ENCODE peak calls at places on chromosomes 1 and 21, in nine cellular contexts. One of them, this sample, is unnamed.

GRCh38 chr21:14945176-14945575 is 119.6 kb downstream of the NRIP1 start:
- DNase-seq in SJSA1: no peak
- DNase-seq in left cardiac atrium: no peak
- DNase-seq in NCI-H1105: no peak
- DNase-seq in amygdala: no peak
- DNase-seq in stimulated activated CD4-positive, alpha-beta T cell treated with anti-CD3 and anti-CD28 coated beads, Interleukin-4, amount 100 ng/mL, for 4 hours: no peak
- DNase-seq in germinal center: no peak
- DNase-seq in activated naive CD8-positive, alpha-beta T cell treated with anti-CD3 and anti-CD28 coated beads, Interleukin-2, amount 50 U/mL, for 24 hours: no peak
- DNase-seq in skeletal muscle cell: no peak
- DNase-seq in this sample: no peak

GRCh38 chr1:213110349-213111300 is 59.6 kb downstream of the RPS6KC1 start:
- DNase-seq in amygdala: no peak
- DNase-seq in skeletal muscle cell: no peak
- DNase-seq in activated naive CD8-positive, alpha-beta T cell treated with anti-CD3 and anti-CD28 coated beads, Interleukin-2, amount 50 U/mL, for 24 hours: peak
- DNase-seq in stimulated activated CD4-positive, alpha-beta T cell treated with anti-CD3 and anti-CD28 coated beads, Interleukin-4, amount 100 ng/mL, for 4 hours: no peak
- DNase-seq in NCI-H1105: no peak
- DNase-seq in germinal center: no peak
- DNase-seq in left cardiac atrium: no peak
- DNase-seq in SJSA1: no peak
- DNase-seq in this sample: no peak

GRCh38 chr1:210556475-210556874 is 227.8 kb downstream of the HHAT start:
- DNase-seq in activated naive CD8-positive, alpha-beta T cell treated with anti-CD3 and anti-CD28 coated beads, Interleukin-2, amount 50 U/mL, for 24 hours: no peak
- DNase-seq in skeletal muscle cell: no peak
- DNase-seq in germinal center: no peak
- DNase-seq in stimulated activated CD4-positive, alpha-beta T cell treated with anti-CD3 and anti-CD28 coated beads, Interleukin-4, amount 100 ng/mL, for 4 hours: no peak
- DNase-seq in NCI-H1105: no peak
- DNase-seq in SJSA1: no peak
- DNase-seq in left cardiac atrium: no peak
- DNase-seq in amygdala: no peak
- DNase-seq in this sample: no peak

GRCh38 chr1:216462061-216462775 is 39.0 kb upstream of the USH2A start:
- DNase-seq in NCI-H1105: no peak
- DNase-seq in left cardiac atrium: no peak
- DNase-seq in stimulated activated CD4-positive, alpha-beta T cell treated with anti-CD3 and anti-CD28 coated beads, Interleukin-4, amount 100 ng/mL, for 4 hours: no peak
- DNase-seq in germinal center: no peak
- DNase-seq in activated naive CD8-positive, alpha-beta T cell treated with anti-CD3 and anti-CD28 coated beads, Interleukin-2, amount 50 U/mL, for 24 hours: no peak
- DNase-seq in amygdala: no peak
- DNase-seq in skeletal muscle cell: peak
- DNase-seq in SJSA1: no peak
- DNase-seq in this sample: no peak

GRCh38 chr1:180691322-180691721 is 59.5 kb downstream of the XPR1 start:
- DNase-seq in activated naive CD8-positive, alpha-beta T cell treated with anti-CD3 and anti-CD28 coated beads, Interleukin-2, amount 50 U/mL, for 24 hours: no peak
- DNase-seq in left cardiac atrium: no peak
- DNase-seq in NCI-H1105: no peak
- DNase-seq in SJSA1: no peak
- DNase-seq in skeletal muscle cell: no peak
- DNase-seq in stimulated activated CD4-positive, alpha-beta T cell treated with anti-CD3 and anti-CD28 coated beads, Interleukin-4, amount 100 ng/mL, for 4 hours: no peak
- DNase-seq in germinal center: no peak
- DNase-seq in amygdala: no peak
- DNase-seq in this sample: no peak

GRCh38 chr1:44895919-44896734 is 53.1 kb upstream of the PTCH2 start:
- DNase-seq in SJSA1: no peak
- DNase-seq in stimulated activated CD4-positive, alpha-beta T cell treated with anti-CD3 and anti-CD28 coated beads, Interleukin-4, amount 100 ng/mL, for 4 hours: no peak
- DNase-seq in NCI-H1105: no peak
- DNase-seq in germinal center: no peak
- DNase-seq in amygdala: no peak
- DNase-seq in activated naive CD8-positive, alpha-beta T cell treated with anti-CD3 and anti-CD28 coated beads, Interleukin-2, amount 50 U/mL, for 24 hours: no peak
- DNase-seq in skeletal muscle cell: no peak
- DNase-seq in left cardiac atrium: no peak
- DNase-seq in this sample: no peak

GRCh38 chr1:248815407-248816034 is 10.2 kb downstream of the SH3BP5L start:
- DNase-seq in stimulated activated CD4-positive, alpha-beta T cell treated with anti-CD3 and anti-CD28 coated beads, Interleukin-4, amount 100 ng/mL, for 4 hours: no peak
- DNase-seq in germinal center: no peak
- DNase-seq in amygdala: no peak
- DNase-seq in NCI-H1105: no peak
- DNase-seq in SJSA1: peak
- DNase-seq in skeletal muscle cell: no peak
- DNase-seq in left cardiac atrium: no peak
- DNase-seq in activated naive CD8-positive, alpha-beta T cell treated with anti-CD3 and anti-CD28 coated beads, Interleukin-2, amount 50 U/mL, for 24 hours: no peak
- DNase-seq in this sample: no peak

GRCh38 chr21:44966135-44967081 is 26.6 kb downstream of the SLX9 start:
- DNase-seq in NCI-H1105: peak
- DNase-seq in stimulated activated CD4-positive, alpha-beta T cell treated with anti-CD3 and anti-CD28 coated beads, Interleukin-4, amount 100 ng/mL, for 4 hours: no peak
- DNase-seq in activated naive CD8-positive, alpha-beta T cell treated with anti-CD3 and anti-CD28 coated beads, Interleukin-2, amount 50 U/mL, for 24 hours: no peak
- DNase-seq in germinal center: no peak
- DNase-seq in amygdala: no peak
- DNase-seq in SJSA1: no peak
- DNase-seq in skeletal muscle cell: no peak
- DNase-seq in left cardiac atrium: peak
- DNase-seq in this sample: no peak

GRCh38 chr1:94676686-94677085 is 135.1 kb upstream of the F3 start:
- DNase-seq in left cardiac atrium: no peak
- DNase-seq in skeletal muscle cell: no peak
- DNase-seq in amygdala: no peak
- DNase-seq in activated naive CD8-positive, alpha-beta T cell treated with anti-CD3 and anti-CD28 coated beads, Interleukin-2, amount 50 U/mL, for 24 hours: no peak
- DNase-seq in NCI-H1105: no peak
- DNase-seq in stimulated activated CD4-positive, alpha-beta T cell treated with anti-CD3 and anti-CD28 coated beads, Interleukin-4, amount 100 ng/mL, for 4 hours: no peak
- DNase-seq in SJSA1: no peak
- DNase-seq in germinal center: no peak
- DNase-seq in this sample: no peak

GRCh38 chr1:215269955-215270354 is 187.4 kb downstream of the KCNK2 start:
- DNase-seq in stimulated activated CD4-positive, alpha-beta T cell treated with anti-CD3 and anti-CD28 coated beads, Interleukin-4, amount 100 ng/mL, for 4 hours: no peak
- DNase-seq in activated naive CD8-positive, alpha-beta T cell treated with anti-CD3 and anti-CD28 coated beads, Interleukin-2, amount 50 U/mL, for 24 hours: no peak
- DNase-seq in amygdala: no peak
- DNase-seq in SJSA1: no peak
- DNase-seq in skeletal muscle cell: no peak
- DNase-seq in NCI-H1105: no peak
- DNase-seq in left cardiac atrium: no peak
- DNase-seq in germinal center: no peak
- DNase-seq in this sample: no peak

GRCh38 chr1:114033219-114033706 is 54.0 kb downstream of the OLFML3 start:
- DNase-seq in NCI-H1105: no peak
- DNase-seq in stimulated activated CD4-positive, alpha-beta T cell treated with anti-CD3 and anti-CD28 coated beads, Interleukin-4, amount 100 ng/mL, for 4 hours: no peak
- DNase-seq in left cardiac atrium: no peak
- DNase-seq in activated naive CD8-positive, alpha-beta T cell treated with anti-CD3 and anti-CD28 coated beads, Interleukin-2, amount 50 U/mL, for 24 hours: no peak
- DNase-seq in germinal center: peak
- DNase-seq in skeletal muscle cell: no peak
- DNase-seq in amygdala: no peak
- DNase-seq in SJSA1: no peak
- DNase-seq in this sample: peak

GRCh38 chr1:24705260-24706073 is 39.8 kb upstream of the CLIC4 start:
- DNase-seq in SJSA1: peak
- DNase-seq in activated naive CD8-positive, alpha-beta T cell treated with anti-CD3 and anti-CD28 coated beads, Interleukin-2, amount 50 U/mL, for 24 hours: peak
- DNase-seq in germinal center: peak
- DNase-seq in left cardiac atrium: peak
- DNase-seq in amygdala: peak
- DNase-seq in skeletal muscle cell: peak
- DNase-seq in stimulated activated CD4-positive, alpha-beta T cell treated with anti-CD3 and anti-CD28 coated beads, Interleukin-4, amount 100 ng/mL, for 4 hours: no peak
- DNase-seq in NCI-H1105: peak
- DNase-seq in this sample: peak

GRCh38 chr1:94670273-94670672 is 128.7 kb upstream of the F3 start:
- DNase-seq in skeletal muscle cell: no peak
- DNase-seq in stimulated activated CD4-positive, alpha-beta T cell treated with anti-CD3 and anti-CD28 coated beads, Interleukin-4, amount 100 ng/mL, for 4 hours: no peak
- DNase-seq in left cardiac atrium: no peak
- DNase-seq in germinal center: no peak
- DNase-seq in NCI-H1105: no peak
- DNase-seq in SJSA1: no peak
- DNase-seq in amygdala: no peak
- DNase-seq in activated naive CD8-positive, alpha-beta T cell treated with anti-CD3 and anti-CD28 coated beads, Interleukin-2, amount 50 U/mL, for 24 hours: no peak
- DNase-seq in this sample: no peak

GRCh38 chr1:200452850-200453543 is 43.2 kb upstream of the ZNF281 start:
- DNase-seq in amygdala: no peak
- DNase-seq in stimulated activated CD4-positive, alpha-beta T cell treated with anti-CD3 and anti-CD28 coated beads, Interleukin-4, amount 100 ng/mL, for 4 hours: no peak
- DNase-seq in skeletal muscle cell: no peak
- DNase-seq in left cardiac atrium: no peak
- DNase-seq in NCI-H1105: no peak
- DNase-seq in SJSA1: no peak
- DNase-seq in activated naive CD8-positive, alpha-beta T cell treated with anti-CD3 and anti-CD28 coated beads, Interleukin-2, amount 50 U/mL, for 24 hours: no peak
- DNase-seq in germinal center: no peak
- DNase-seq in this sample: no peak

GRCh38 chr1:94122201-94122970 is 1.4 kb upstream of the ABCA4 start:
- DNase-seq in NCI-H1105: no peak
- DNase-seq in activated naive CD8-positive, alpha-beta T cell treated with anti-CD3 and anti-CD28 coated beads, Interleukin-2, amount 50 U/mL, for 24 hours: no peak
- DNase-seq in SJSA1: no peak
- DNase-seq in germinal center: no peak
- DNase-seq in left cardiac atrium: no peak
- DNase-seq in stimulated activated CD4-positive, alpha-beta T cell treated with anti-CD3 and anti-CD28 coated beads, Interleukin-4, amount 100 ng/mL, for 4 hours: no peak
- DNase-seq in amygdala: no peak
- DNase-seq in skeletal muscle cell: no peak
- DNase-seq in this sample: no peak

GRCh38 chr1:224670506-224670905 is 54.4 kb downstream of the CNIH3 start:
- DNase-seq in SJSA1: no peak
- DNase-seq in skeletal muscle cell: no peak
- DNase-seq in NCI-H1105: no peak
- DNase-seq in activated naive CD8-positive, alpha-beta T cell treated with anti-CD3 and anti-CD28 coated beads, Interleukin-2, amount 50 U/mL, for 24 hours: no peak
- DNase-seq in amygdala: no peak
- DNase-seq in germinal center: no peak
- DNase-seq in stimulated activated CD4-positive, alpha-beta T cell treated with anti-CD3 and anti-CD28 coated beads, Interleukin-4, amount 100 ng/mL, for 4 hours: no peak
- DNase-seq in left cardiac atrium: no peak
- DNase-seq in this sample: no peak

GRCh38 chr1:180611016-180611930 is 20.5 kb upstream of the XPR1 start:
- DNase-seq in left cardiac atrium: peak
- DNase-seq in skeletal muscle cell: no peak
- DNase-seq in stimulated activated CD4-positive, alpha-beta T cell treated with anti-CD3 and anti-CD28 coated beads, Interleukin-4, amount 100 ng/mL, for 4 hours: no peak
- DNase-seq in amygdala: no peak
- DNase-seq in SJSA1: no peak
- DNase-seq in activated naive CD8-positive, alpha-beta T cell treated with anti-CD3 and anti-CD28 coated beads, Interleukin-2, amount 50 U/mL, for 24 hours: no peak
- DNase-seq in germinal center: peak
- DNase-seq in NCI-H1105: no peak
- DNase-seq in this sample: peak

GRCh38 chr21:34915364-34915834 is 133.7 kb downstream of the RUNX1 start:
- DNase-seq in skeletal muscle cell: no peak
- DNase-seq in stimulated activated CD4-positive, alpha-beta T cell treated with anti-CD3 and anti-CD28 coated beads, Interleukin-4, amount 100 ng/mL, for 4 hours: no peak
- DNase-seq in SJSA1: no peak
- DNase-seq in activated naive CD8-positive, alpha-beta T cell treated with anti-CD3 and anti-CD28 coated beads, Interleukin-2, amount 50 U/mL, for 24 hours: no peak
- DNase-seq in amygdala: no peak
- DNase-seq in germinal center: no peak
- DNase-seq in NCI-H1105: no peak
- DNase-seq in left cardiac atrium: no peak
- DNase-seq in this sample: no peak

GRCh38 chr1:205351984-205352713 is 4.6 kb downstream of the KLHDC8A start:
- DNase-seq in stimulated activated CD4-positive, alpha-beta T cell treated with anti-CD3 and anti-CD28 coated beads, Interleukin-4, amount 100 ng/mL, for 4 hours: no peak
- DNase-seq in skeletal muscle cell: peak
- DNase-seq in activated naive CD8-positive, alpha-beta T cell treated with anti-CD3 and anti-CD28 coated beads, Interleukin-2, amount 50 U/mL, for 24 hours: no peak
- DNase-seq in SJSA1: no peak
- DNase-seq in NCI-H1105: peak
- DNase-seq in left cardiac atrium: no peak
- DNase-seq in germinal center: no peak
- DNase-seq in amygdala: no peak
- DNase-seq in this sample: no peak

GRCh38 chr1:168623003-168623828 is 46.8 kb downstream of the XCL1 start:
- DNase-seq in SJSA1: no peak
- DNase-seq in activated naive CD8-positive, alpha-beta T cell treated with anti-CD3 and anti-CD28 coated beads, Interleukin-2, amount 50 U/mL, for 24 hours: no peak
- DNase-seq in NCI-H1105: no peak
- DNase-seq in stimulated activated CD4-positive, alpha-beta T cell treated with anti-CD3 and anti-CD28 coated beads, Interleukin-4, amount 100 ng/mL, for 4 hours: no peak
- DNase-seq in skeletal muscle cell: peak
- DNase-seq in left cardiac atrium: peak
- DNase-seq in amygdala: no peak
- DNase-seq in germinal center: no peak
- DNase-seq in this sample: no peak

GRCh38 chr1:221768444-221769066 is 26.7 kb upstream of the DUSP10 start:
- DNase-seq in germinal center: no peak
- DNase-seq in NCI-H1105: no peak
- DNase-seq in left cardiac atrium: no peak
- DNase-seq in skeletal muscle cell: no peak
- DNase-seq in stimulated activated CD4-positive, alpha-beta T cell treated with anti-CD3 and anti-CD28 coated beads, Interleukin-4, amount 100 ng/mL, for 4 hours: no peak
- DNase-seq in activated naive CD8-positive, alpha-beta T cell treated with anti-CD3 and anti-CD28 coated beads, Interleukin-2, amount 50 U/mL, for 24 hours: no peak
- DNase-seq in amygdala: no peak
- DNase-seq in SJSA1: no peak
- DNase-seq in this sample: no peak

GRCh38 chr1:22529901-22530621 is 33.2 kb upstream of the EPHA8 start:
- DNase-seq in SJSA1: no peak
- DNase-seq in skeletal muscle cell: no peak
- DNase-seq in germinal center: no peak
- DNase-seq in stimulated activated CD4-positive, alpha-beta T cell treated with anti-CD3 and anti-CD28 coated beads, Interleukin-4, amount 100 ng/mL, for 4 hours: no peak
- DNase-seq in amygdala: no peak
- DNase-seq in left cardiac atrium: no peak
- DNase-seq in NCI-H1105: no peak
- DNase-seq in activated naive CD8-positive, alpha-beta T cell treated with anti-CD3 and anti-CD28 coated beads, Interleukin-2, amount 50 U/mL, for 24 hours: no peak
- DNase-seq in this sample: no peak

GRCh38 chr1:110783292-110783918 is 89.5 kb upstream of the CD53 start:
- DNase-seq in amygdala: no peak
- DNase-seq in germinal center: peak
- DNase-seq in stimulated activated CD4-positive, alpha-beta T cell treated with anti-CD3 and anti-CD28 coated beads, Interleukin-4, amount 100 ng/mL, for 4 hours: peak
- DNase-seq in NCI-H1105: peak
- DNase-seq in SJSA1: no peak
- DNase-seq in skeletal muscle cell: peak
- DNase-seq in activated naive CD8-positive, alpha-beta T cell treated with anti-CD3 and anti-CD28 coated beads, Interleukin-2, amount 50 U/mL, for 24 hours: peak
- DNase-seq in left cardiac atrium: peak
- DNase-seq in this sample: peak

GRCh38 chr1:77282866-77283539 is 1.2 kb downstream of the AK5 start:
- DNase-seq in activated naive CD8-positive, alpha-beta T cell treated with anti-CD3 and anti-CD28 coated beads, Interleukin-2, amount 50 U/mL, for 24 hours: peak
- DNase-seq in SJSA1: no peak
- DNase-seq in left cardiac atrium: peak
- DNase-seq in stimulated activated CD4-positive, alpha-beta T cell treated with anti-CD3 and anti-CD28 coated beads, Interleukin-4, amount 100 ng/mL, for 4 hours: peak
- DNase-seq in amygdala: no peak
- DNase-seq in germinal center: no peak
- DNase-seq in NCI-H1105: peak
- DNase-seq in skeletal muscle cell: no peak
- DNase-seq in this sample: no peak

GRCh38 chr21:45045481-45045880 is 28.9 kb upstream of the ADARB1 start:
- DNase-seq in skeletal muscle cell: peak
- DNase-seq in left cardiac atrium: no peak
- DNase-seq in stimulated activated CD4-positive, alpha-beta T cell treated with anti-CD3 and anti-CD28 coated beads, Interleukin-4, amount 100 ng/mL, for 4 hours: no peak
- DNase-seq in SJSA1: no peak
- DNase-seq in germinal center: no peak
- DNase-seq in activated naive CD8-positive, alpha-beta T cell treated with anti-CD3 and anti-CD28 coated beads, Interleukin-2, amount 50 U/mL, for 24 hours: no peak
- DNase-seq in amygdala: no peak
- DNase-seq in NCI-H1105: no peak
- DNase-seq in this sample: no peak